ENCODE peak calls at places on chromosome 15, in six cellular contexts. A, E, C, Z, L and G are unnamed samples.

GRCh38 chr15:66115568-66116206 is 137.9 kb downstream of the MEGF11 start:
- DNase-seq in Z (peak; percentile 61), A (no peak), C (no peak), L (no peak), E (no peak), G (no peak)

GRCh38 chr15:69140306-69140705 is 20.1 kb upstream of the GLCE start:
- DNase-seq in L (no peak), C (no peak), A (no peak), E (no peak), Z (no peak), G (peak; percentile 31)

GRCh38 chr15:40737048-40737447 is 18.0 kb downstream of the RMDN3 start:
- DNase-seq in E (no peak), A (no peak), L (no peak), Z (no peak), C (no peak), G (peak; percentile 19)

GRCh38 chr15:52808996-52809395 is 18.9 kb upstream of the ONECUT1 start:
- DNase-seq in Z (no peak), C (no peak), E (no peak), L (no peak), A (no peak), G (no peak)

GRCh38 chr15:75234191-75234810 is 23.8 kb upstream of the GOLGA6C start:
- DNase-seq in C (no peak), A (no peak), Z (peak; percentile 34), L (peak; percentile 9), E (no peak), G (no peak)

GRCh38 chr15:100373942-100374341 is 32.2 kb upstream of the ADAMTS17 start:
- DNase-seq in A (no peak), E (no peak), C (no peak), Z (no peak), L (no peak), G (no peak)

GRCh38 chr15:50145451-50145872 is 26.4 kb upstream of the ATP8B4 start:
- DNase-seq in Z (no peak), E (no peak), L (no peak), A (peak; percentile 71), C (no peak), G (peak; percentile 19)

GRCh38 chr15:51917493-51917892 is 54.1 kb downstream of the LEO1 start:
- DNase-seq in C (no peak), L (no peak), Z (no peak), E (no peak), A (peak; percentile 64), G (no peak)

GRCh38 chr15:38129531-38130199 is 123.0 kb upstream of the SPRED1 start:
- DNase-seq in L (no peak), Z (no peak), E (peak; percentile 43), C (no peak), A (no peak), G (no peak)

GRCh38 chr15:95350908-95351307 is 979.6 kb upstream of the NR2F2 start:
- DNase-seq in Z (no peak), E (no peak), C (no peak), A (no peak), L (no peak), G (no peak)

GRCh38 chr15:39430389-39430788 is 150.5 kb upstream of the THBS1 start:
- DNase-seq in A (no peak), C (no peak), E (no peak), Z (no peak), L (no peak), G (no peak)

GRCh38 chr15:47184405-47185221 is 532.7 kb upstream of the SEMA6D start:
- DNase-seq in E (no peak), L (no peak), A (no peak), Z (peak; percentile 63), C (peak; percentile 84), G (no peak)

GRCh38 chr15:74960995-74961588 is 4.5 kb upstream of the RPP25 start:
- DNase-seq in L (no peak), C (no peak), Z (no peak), E (no peak), A (no peak), G (no peak)

GRCh38 chr15:34610388-34610787 is 26.9 kb upstream of the GOLGA8B start:
- DNase-seq in C (no peak), E (no peak), A (peak; percentile 6), L (no peak), Z (no peak), G (no peak)

GRCh38 chr15:25177955-25178801 is 223.4 kb downstream of the SNRPN start:
- DNase-seq in C (peak; percentile 24), E (peak; percentile 22), A (no peak), L (peak; percentile 5), Z (peak; percentile 67), G (peak; percentile 3)

GRCh38 chr15:47786371-47786770 is 69.1 kb downstream of the SEMA6D start:
- DNase-seq in A (no peak), E (no peak), C (no peak), L (no peak), Z (no peak), G (no peak)

GRCh38 chr15:23014394-23015000 is 24.9 kb downstream of the TUBGCP5 start:
- DNase-seq in Z (no peak), C (no peak), A (no peak), E (no peak), L (no peak), G (no peak)

GRCh38 chr15:91857772-91858171 is 4.3 kb downstream of the SLCO3A1 start:
- DNase-seq in A (no peak), Z (no peak), C (no peak), E (no peak), L (no peak), G (no peak)

GRCh38 chr15:51367322-51367976 is 26.0 kb downstream of the GLDN start:
- DNase-seq in Z (no peak), C (peak; percentile 42), E (peak; percentile 55), A (no peak), L (no peak), G (peak; percentile 18)

GRCh38 chr15:90039996-90040395 is 38.9 kb downstream of the ZNF710 start:
- DNase-seq in E (no peak), A (no peak), C (no peak), L (no peak), Z (peak; percentile 74), G (no peak)

DNA sequence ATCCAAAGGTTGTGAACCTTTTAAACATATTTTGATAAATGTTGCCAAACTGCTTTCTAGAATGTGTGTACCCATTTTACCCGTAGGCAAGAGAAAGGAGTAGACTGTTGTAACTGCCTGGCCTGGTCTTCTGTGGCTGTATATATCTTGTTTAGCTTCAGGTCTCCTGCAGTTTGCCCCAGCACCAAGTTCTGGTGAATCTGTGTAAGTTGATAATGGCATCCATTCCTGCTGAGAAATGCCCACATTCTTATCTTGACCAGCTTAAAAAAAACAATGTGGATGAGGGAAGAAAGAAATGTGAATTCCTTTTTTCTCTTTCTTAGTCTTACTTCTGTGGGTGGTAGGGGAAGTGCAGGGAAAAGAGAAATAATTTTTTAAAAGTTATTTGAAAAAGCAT is 53.3 kb upstream of the TLE3 start:
- DNase-seq in Z (no peak), E (no peak), L (no peak), C (no peak), A (no peak), G (no peak)
- TF ChIP-seq POLR2AphosphoS5 in Z (no peak), E (no peak), L (no peak), C (no peak), A (no peak), G (no peak)

DNA sequence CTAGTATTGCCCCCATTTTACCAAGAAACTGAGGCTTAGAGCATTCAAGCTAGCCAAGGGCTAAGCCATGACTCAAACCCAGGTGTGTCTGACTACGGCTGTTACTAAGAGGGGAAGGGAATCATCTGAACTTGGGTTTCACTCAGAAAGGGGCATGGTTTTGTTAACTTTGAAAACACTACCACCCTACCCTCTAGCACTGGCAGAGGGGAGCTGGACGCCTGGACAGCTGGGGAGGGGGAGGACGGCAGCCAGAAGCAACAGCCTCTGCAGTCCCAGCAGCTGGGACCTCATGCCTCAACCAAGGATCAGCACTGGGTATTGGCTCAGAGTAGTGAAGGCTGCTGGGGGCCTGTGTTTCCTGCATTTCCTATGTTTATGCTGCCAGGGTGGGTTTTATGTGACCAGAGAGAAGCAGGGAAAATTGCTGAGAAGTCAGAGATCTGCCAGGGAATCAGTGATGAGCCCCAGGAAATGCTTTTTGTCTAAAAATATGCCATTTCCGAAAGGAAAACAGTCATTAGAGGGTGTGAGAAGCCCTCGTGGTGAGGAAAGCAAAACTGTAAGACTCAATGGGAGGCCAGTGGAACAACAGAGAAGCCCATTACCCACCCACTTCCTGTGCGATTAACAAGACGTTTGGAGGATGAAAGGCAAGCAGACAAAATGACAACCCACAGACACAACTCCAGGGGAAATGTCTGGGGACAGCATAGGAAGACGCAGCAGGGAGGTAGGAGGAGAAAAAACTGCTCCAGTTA is 41.2 kb downstream of the LIPC start:
- DNase-seq in Z (no peak), L (no peak), A (no peak), C (no peak), E (no peak), G (no peak)
- TF ChIP-seq POLR2AphosphoS5 in Z (peak; percentile 34), L (peak; percentile 52), A (no peak), C (no peak), E (no peak), G (no peak)

GRCh38 chr15:98801234-98801561 is 152.9 kb downstream of the IGF1R start:
- DNase-seq in E (no peak), L (no peak), A (no peak), Z (no peak), C (no peak), G (no peak)

GRCh38 chr15:98800437-98801233 is 152.3 kb downstream of the IGF1R start:
- DNase-seq in C (no peak), A (peak; percentile 59), L (no peak), E (peak; percentile 48), Z (no peak), G (peak; percentile 66)

GRCh38 chr15:98799991-98800390 is 151.7 kb downstream of the IGF1R start:
- DNase-seq in E (no peak), C (no peak), Z (no peak), A (no peak), L (no peak), G (no peak)

GRCh38 chr15:98798375-98798893 is 150.1 kb downstream of the IGF1R start:
- DNase-seq in Z (no peak), C (no peak), E (no peak), A (no peak), L (no peak), G (no peak)

GRCh38 chr15:98799461-98799971 is 151.2 kb downstream of the IGF1R start:
- DNase-seq in C (no peak), Z (no peak), A (no peak), E (no peak), L (no peak), G (no peak)
- TF ChIP-seq POLR2AphosphoS5 in C (no peak), Z (no peak), A (no peak), E (peak; percentile 8), L (no peak), G (peak; percentile 61)

DNA sequence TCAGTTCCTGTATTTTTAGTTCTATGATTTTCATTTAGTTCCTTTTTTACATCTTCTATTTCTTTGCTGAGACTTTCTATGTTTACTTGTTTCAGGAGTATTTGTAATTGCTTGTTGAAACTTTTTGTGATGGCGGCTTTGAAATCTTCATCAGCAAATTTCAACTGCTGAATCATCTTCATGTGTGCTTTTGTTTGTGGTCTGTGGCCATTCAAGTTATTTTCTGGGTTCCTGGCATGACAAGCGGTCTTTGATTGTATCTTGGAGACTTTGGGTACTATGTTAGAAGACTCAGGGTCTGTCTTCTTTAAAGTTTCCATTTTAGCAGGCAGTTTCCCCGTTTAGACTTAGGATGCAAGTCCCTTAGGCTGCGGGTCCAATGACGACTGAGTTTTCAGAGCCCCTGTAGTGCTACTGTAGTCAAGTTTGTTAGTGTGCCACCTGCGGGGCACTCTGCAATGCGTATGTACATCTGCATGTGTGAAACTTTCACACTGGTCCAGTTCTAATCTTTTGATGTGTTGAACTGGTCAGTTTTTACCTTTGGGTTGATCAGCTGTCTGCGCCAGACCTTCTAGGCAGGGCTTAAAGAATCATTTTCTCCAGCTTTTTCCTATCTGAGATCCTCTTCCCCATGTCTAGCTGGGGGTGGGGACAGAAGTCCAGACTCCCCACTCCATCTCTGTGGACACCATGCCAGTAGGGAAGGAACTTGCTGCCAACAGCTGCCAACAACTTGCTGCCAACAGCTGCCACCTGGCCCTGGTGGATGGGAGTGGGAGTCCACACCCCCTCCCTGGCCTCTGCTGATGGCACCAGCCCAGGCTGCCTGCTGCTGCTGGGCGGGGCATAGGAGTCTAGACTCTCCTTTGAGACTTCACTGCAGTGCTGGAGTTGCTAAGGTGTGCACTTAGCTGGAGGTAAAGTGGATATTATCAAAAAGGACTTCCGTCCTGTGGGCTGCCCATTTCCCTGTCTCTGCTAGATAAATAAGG is 190.9 kb downstream of the TJP1 start:
- DNase-seq in C (no peak), A (no peak), Z (no peak), E (no peak), L (no peak), G (no peak)
- TF ChIP-seq POLR2AphosphoS5 in C (no peak), A (no peak), Z (no peak), E (no peak), L (no peak), G (no peak)